ENCODE peak calls at places on chromosome 14, in six cellular contexts. One of them, this sample, is unnamed.

GRCh38 chr14:74140374-74140850 is 55.7 kb downstream of the LIN52 start:
- DNase-seq in breast epithelium: no peak
- DNase-seq in pancreas: no peak
- DNase-seq in fibroblast of lung: no peak
- DNase-seq in transverse colon: peak; percentile 72
- DNase-seq in AG04449: no peak
- DNase-seq in this sample: peak; percentile 30

GRCh38 chr14:90693413-90693812 is 122.8 kb downstream of the TTC7B start:
- DNase-seq in breast epithelium: no peak
- DNase-seq in pancreas: no peak
- DNase-seq in fibroblast of lung: no peak
- DNase-seq in transverse colon: no peak
- DNase-seq in AG04449: no peak
- DNase-seq in this sample: no peak

GRCh38 chr14:21626491-21627230 is 8.1 kb downstream of the OR10G2 start:
- DNase-seq in breast epithelium: no peak
- DNase-seq in pancreas: no peak
- DNase-seq in fibroblast of lung: no peak
- DNase-seq in transverse colon: no peak
- DNase-seq in AG04449: no peak
- DNase-seq in this sample: peak; percentile 2

GRCh38 chr14:73753043-73753886 is 39.1 kb upstream of the PNMA1 start:
- DNase-seq in breast epithelium: no peak
- DNase-seq in pancreas: peak; percentile 54
- DNase-seq in fibroblast of lung: no peak
- DNase-seq in transverse colon: peak; percentile 87
- DNase-seq in AG04449: no peak
- DNase-seq in this sample: peak; percentile 33

GRCh38 chr14:41362134-41362533 is 244.5 kb upstream of the LRFN5 start:
- DNase-seq in breast epithelium: no peak
- DNase-seq in pancreas: no peak
- DNase-seq in fibroblast of lung: no peak
- DNase-seq in transverse colon: no peak
- DNase-seq in AG04449: no peak
- DNase-seq in this sample: no peak

GRCh38 chr14:52067873-52068740 is 752 bp downstream of the NID2 start:
- DNase-seq in breast epithelium: no peak
- DNase-seq in pancreas: peak; percentile 51
- DNase-seq in fibroblast of lung: peak; percentile 54
- DNase-seq in transverse colon: peak; percentile 36
- DNase-seq in AG04449: no peak
- DNase-seq in this sample: peak; percentile 56

GRCh38 chr14:70886421-70887206 is 20.6 kb upstream of the PCNX1 start:
- DNase-seq in breast epithelium: no peak
- DNase-seq in pancreas: no peak
- DNase-seq in fibroblast of lung: no peak
- DNase-seq in transverse colon: peak; percentile 63
- DNase-seq in AG04449: no peak
- DNase-seq in this sample: no peak

GRCh38 chr14:61177279-61178225 is 103.6 kb downstream of the TMEM30B start:
- DNase-seq in breast epithelium: no peak
- DNase-seq in pancreas: no peak
- DNase-seq in fibroblast of lung: peak; percentile 79
- DNase-seq in transverse colon: no peak
- DNase-seq in AG04449: no peak
- DNase-seq in this sample: no peak

GRCh38 chr14:32939254-32940065 is 781 bp downstream of the NPAS3 start:
- DNase-seq in breast epithelium: peak; percentile 75
- DNase-seq in pancreas: peak; percentile 81
- DNase-seq in fibroblast of lung: peak; percentile 86
- DNase-seq in transverse colon: peak; percentile 70
- DNase-seq in AG04449: no peak
- DNase-seq in this sample: peak; percentile 47

GRCh38 chr14:38951451-38951850 is 151.6 kb downstream of the SEC23A start:
- DNase-seq in breast epithelium: no peak
- DNase-seq in pancreas: no peak
- DNase-seq in fibroblast of lung: peak; percentile 80
- DNase-seq in transverse colon: no peak
- DNase-seq in AG04449: peak; percentile 38
- DNase-seq in this sample: peak; percentile 74

GRCh38 chr14:75402867-75403413 is 24.9 kb upstream of the JDP2 start:
- DNase-seq in breast epithelium: no peak
- DNase-seq in pancreas: no peak
- DNase-seq in fibroblast of lung: no peak
- DNase-seq in transverse colon: no peak
- DNase-seq in AG04449: no peak
- DNase-seq in this sample: no peak

GRCh38 chr14:54423991-54424390 is 17.2 kb downstream of the CNIH1 start:
- DNase-seq in breast epithelium: no peak
- DNase-seq in pancreas: no peak
- DNase-seq in fibroblast of lung: peak; percentile 20
- DNase-seq in transverse colon: no peak
- DNase-seq in AG04449: no peak
- DNase-seq in this sample: no peak

GRCh38 chr14:74650927-74651686 is 39.1 kb upstream of the LTBP2 start:
- DNase-seq in breast epithelium: no peak
- DNase-seq in pancreas: no peak
- DNase-seq in fibroblast of lung: no peak
- DNase-seq in transverse colon: no peak
- DNase-seq in AG04449: no peak
- DNase-seq in this sample: no peak

GRCh38 chr14:54120260-54120659 is 163.6 kb upstream of the BMP4 start:
- DNase-seq in breast epithelium: no peak
- DNase-seq in pancreas: no peak
- DNase-seq in fibroblast of lung: peak; percentile 58
- DNase-seq in transverse colon: no peak
- DNase-seq in AG04449: no peak
- DNase-seq in this sample: no peak

GRCh38 chr14:49044981-49045380 is 541.2 kb downstream of the RPS29 start:
- DNase-seq in breast epithelium: no peak
- DNase-seq in pancreas: no peak
- DNase-seq in fibroblast of lung: no peak
- DNase-seq in transverse colon: no peak
- DNase-seq in AG04449: no peak
- DNase-seq in this sample: no peak

GRCh38 chr14:56008160-56008559 is 110.1 kb upstream of the PELI2 start:
- DNase-seq in breast epithelium: no peak
- DNase-seq in pancreas: no peak
- DNase-seq in fibroblast of lung: no peak
- DNase-seq in transverse colon: no peak
- DNase-seq in AG04449: no peak
- DNase-seq in this sample: no peak

GRCh38 chr14:91237219-91237618 is 7.3 kb downstream of the GPR68 start:
- DNase-seq in breast epithelium: no peak
- DNase-seq in pancreas: no peak
- DNase-seq in fibroblast of lung: peak; percentile 95
- DNase-seq in transverse colon: no peak
- DNase-seq in AG04449: peak; percentile 67
- DNase-seq in this sample: peak; percentile 46

GRCh38 chr14:99981806-99982205 is 83.4 kb upstream of the EVL start:
- DNase-seq in breast epithelium: no peak
- DNase-seq in pancreas: no peak
- DNase-seq in fibroblast of lung: no peak
- DNase-seq in transverse colon: no peak
- DNase-seq in AG04449: no peak
- DNase-seq in this sample: no peak

GRCh38 chr14:99986416-99986815 is 78.8 kb upstream of the EVL start:
- DNase-seq in breast epithelium: no peak
- DNase-seq in pancreas: no peak
- DNase-seq in fibroblast of lung: no peak
- DNase-seq in transverse colon: no peak
- DNase-seq in AG04449: peak; percentile 67
- DNase-seq in this sample: peak; percentile 18

GRCh38 chr14:99980299-99980698 is 84.9 kb upstream of the EVL start:
- DNase-seq in breast epithelium: no peak
- DNase-seq in pancreas: peak; percentile 64
- DNase-seq in fibroblast of lung: no peak
- DNase-seq in transverse colon: no peak
- DNase-seq in AG04449: no peak
- DNase-seq in this sample: no peak

GRCh38 chr14:99982449-99983250 is 82.6 kb upstream of the EVL start:
- DNase-seq in breast epithelium: no peak
- DNase-seq in pancreas: no peak
- DNase-seq in fibroblast of lung: peak; percentile 52
- DNase-seq in transverse colon: peak; percentile 53
- DNase-seq in AG04449: no peak
- DNase-seq in this sample: peak; percentile 81

DNA sequence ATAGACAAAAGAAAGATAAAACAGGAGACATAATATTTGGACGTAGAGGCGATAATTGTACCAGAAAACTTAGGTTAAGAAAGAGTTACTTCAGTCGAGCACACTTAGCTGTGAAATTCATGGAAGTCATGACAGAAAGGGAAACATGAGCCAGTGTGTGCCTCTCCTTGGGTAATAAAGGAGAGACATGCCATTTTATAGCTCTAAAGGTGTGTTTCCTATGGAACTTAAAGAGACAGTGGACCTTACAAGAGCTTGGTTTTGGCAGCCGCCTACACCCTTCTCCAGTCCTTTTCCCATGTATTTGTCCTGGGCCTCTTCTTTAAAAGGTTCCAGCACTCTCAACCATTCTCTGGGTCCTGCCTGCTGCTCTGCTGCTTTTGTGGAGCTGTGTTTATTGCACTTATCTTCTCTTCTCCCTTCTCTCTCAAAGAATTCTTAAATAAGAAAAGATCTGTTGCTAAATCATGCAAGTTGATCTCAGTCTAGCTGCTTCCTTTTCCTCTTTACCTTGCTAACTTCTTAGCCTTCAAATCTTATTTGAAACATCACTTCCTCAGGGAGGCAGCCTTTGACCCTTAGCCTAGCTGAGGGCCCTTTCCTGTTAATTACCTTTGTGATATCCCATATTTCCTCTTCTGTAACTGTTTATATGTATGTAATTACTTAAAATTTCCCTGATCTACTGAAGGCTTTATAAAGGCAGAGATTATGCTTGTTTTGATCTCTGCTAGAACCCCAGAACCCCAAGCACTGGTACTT is 81.8 kb upstream of the EVL start:
- DNase-seq in breast epithelium: no peak
- DNase-seq in pancreas: no peak
- DNase-seq in fibroblast of lung: no peak
- DNase-seq in transverse colon: no peak
- DNase-seq in AG04449: no peak
- DNase-seq in this sample: no peak
- H3K4me3 ChIP-seq in breast epithelium: no peak overlapping the region
- H3K4me3 ChIP-seq in pancreas: no peak overlapping the region
- H3K4me3 ChIP-seq in fibroblast of lung: no peak overlapping the region
- H3K4me3 ChIP-seq in transverse colon: no peak overlapping the region
- H3K4me3 ChIP-seq in AG04449: no peak overlapping the region
- H3K4me3 ChIP-seq in this sample: no peak overlapping the region

GRCh38 chr14:47278233-47278842 is 397.1 kb downstream of the MDGA2 start:
- DNase-seq in breast epithelium: no peak
- DNase-seq in pancreas: no peak
- DNase-seq in fibroblast of lung: peak; percentile 9
- DNase-seq in transverse colon: peak; percentile 41
- DNase-seq in AG04449: no peak
- DNase-seq in this sample: no peak
- TF ChIP-seq CTCF in breast epithelium: no peak
- TF ChIP-seq CTCF in pancreas: peak; percentile 33
- TF ChIP-seq CTCF in fibroblast of lung: peak; percentile 44
- TF ChIP-seq CTCF in transverse colon: peak; percentile 47
- TF ChIP-seq CTCF in AG04449: peak; percentile 29
- TF ChIP-seq CTCF in this sample: peak; percentile 22

DNA sequence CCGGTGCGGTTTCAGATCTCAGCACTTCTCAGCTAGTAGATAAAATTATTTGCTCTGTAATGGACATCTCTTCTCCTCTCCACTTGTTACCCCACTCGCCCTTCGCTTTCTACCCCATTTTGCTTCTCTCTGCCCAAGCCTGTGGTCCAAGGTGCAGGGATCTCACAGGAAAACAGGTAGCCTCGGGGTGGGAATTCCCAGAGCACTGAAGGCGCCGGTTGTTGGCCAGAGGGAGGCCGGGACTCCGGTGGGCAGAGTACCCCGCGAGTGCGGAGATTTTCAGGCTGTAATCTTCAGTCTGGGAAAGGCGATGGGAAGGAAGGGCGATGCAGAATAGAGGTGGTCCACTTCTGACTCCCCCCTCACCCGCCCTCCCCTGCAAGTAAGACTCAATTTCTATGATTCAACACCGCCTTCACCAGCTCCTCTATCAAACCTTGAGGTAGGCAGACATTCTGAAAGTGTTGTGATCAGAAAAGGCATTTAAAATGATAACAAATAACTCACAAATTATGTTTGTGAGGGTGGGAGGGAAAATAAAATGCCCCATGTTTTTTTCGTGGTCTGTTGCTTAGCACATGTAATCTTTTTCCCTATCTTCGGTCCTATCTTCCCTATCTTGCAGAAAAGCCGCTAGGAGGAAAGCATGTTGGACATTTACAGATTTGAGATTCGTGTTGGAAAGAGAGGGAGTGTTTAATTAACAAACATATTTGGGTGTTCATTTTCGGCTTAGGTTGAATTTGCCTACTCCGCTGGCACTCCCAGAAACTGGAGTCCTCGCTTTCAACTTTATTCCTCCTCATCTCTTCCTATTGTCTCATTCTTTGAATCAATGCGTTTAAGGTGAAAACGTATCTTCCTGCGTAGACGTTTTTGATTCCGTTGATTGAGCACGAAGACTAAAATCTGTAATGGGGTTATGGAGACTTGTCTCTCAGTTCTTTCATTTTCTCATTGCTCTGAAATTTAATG is 8.5 kb downstream of the FOXG1 start:
- DNase-seq in breast epithelium: no peak
- DNase-seq in pancreas: no peak
- DNase-seq in fibroblast of lung: no peak
- DNase-seq in transverse colon: no peak
- DNase-seq in AG04449: no peak
- DNase-seq in this sample: no peak
- H3K4me3 ChIP-seq in breast epithelium: no peak overlapping the region
- H3K4me3 ChIP-seq in pancreas: no peak overlapping the region
- H3K4me3 ChIP-seq in fibroblast of lung: no peak overlapping the region
- H3K4me3 ChIP-seq in transverse colon: no peak overlapping the region
- H3K4me3 ChIP-seq in AG04449: no peak overlapping the region
- H3K4me3 ChIP-seq in this sample: no peak overlapping the region

DNA sequence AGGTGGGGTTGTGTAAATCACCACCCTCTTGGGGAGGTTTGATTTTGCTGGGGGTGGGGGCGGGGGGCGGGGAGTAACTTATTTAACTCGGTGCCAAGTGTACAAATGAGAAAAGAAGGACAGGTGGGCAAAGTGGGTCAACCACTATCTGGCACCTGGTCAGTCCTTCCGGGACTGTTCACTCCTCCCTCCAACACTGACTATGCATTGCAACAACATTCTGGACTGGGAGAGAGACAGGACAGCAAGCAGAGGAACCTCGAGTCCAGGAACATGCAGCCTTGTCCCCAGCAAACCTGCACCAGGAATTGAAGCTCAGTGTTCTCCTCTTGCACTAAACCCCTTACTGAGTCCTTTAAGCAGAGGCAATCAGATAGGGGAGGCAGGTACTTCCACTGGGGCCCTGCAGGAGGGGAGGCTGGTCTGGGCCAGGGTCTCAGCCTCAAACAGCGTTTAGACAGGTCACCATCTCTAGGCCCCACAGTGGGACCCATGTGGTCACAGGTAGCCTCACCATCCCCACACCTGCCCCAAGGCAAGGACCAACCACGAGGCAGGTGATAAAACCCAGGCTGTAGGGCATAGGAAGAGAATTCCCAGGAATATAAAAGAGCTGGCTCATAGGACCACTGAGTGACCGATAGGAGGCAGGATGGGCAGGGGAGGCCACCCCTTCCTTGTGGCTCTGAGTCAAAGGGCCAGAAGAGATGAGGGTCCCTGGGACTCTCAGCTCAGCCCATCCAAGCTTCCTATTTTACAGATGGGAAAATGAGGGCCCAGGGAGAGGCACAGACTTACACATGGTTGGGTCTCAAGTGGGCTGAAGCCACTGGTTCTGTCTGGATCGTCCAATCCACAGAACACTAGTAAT is 9.8 kb downstream of the CCDC85C start:
- DNase-seq in breast epithelium: no peak
- DNase-seq in pancreas: no peak
- DNase-seq in fibroblast of lung: no peak
- DNase-seq in transverse colon: no peak
- DNase-seq in AG04449: no peak
- DNase-seq in this sample: no peak
- TF ChIP-seq CTCF in breast epithelium: no peak
- TF ChIP-seq CTCF in pancreas: no peak
- TF ChIP-seq CTCF in fibroblast of lung: no peak
- TF ChIP-seq CTCF in transverse colon: no peak
- TF ChIP-seq CTCF in AG04449: no peak
- TF ChIP-seq CTCF in this sample: no peak